ENCODE peak calls at places on chromosome 15, in nine cellular contexts. C is GM23338; Z is activated naive CD4-positive, alpha-beta T cell treated with anti-CD3 and anti-CD28 coated beads, Interleukin-2, amount 10 ng/mL, durations not matched to agents 7 days and 5 days; G is COLO829; P is SK-N-DZ; I is left cardiac atrium; A is stimulated activated CD8-positive, alpha-beta memory T cell treated with anti-CD3 and anti-CD28 coated beads, Interleukin-4, amount 100 ng/mL, for 24 hours; J is A549; T is colonic mucosa. N is an unnamed sample.

GRCh38 chr15:61697796-61698195 is 362.5 kb downstream of the VPS13C start:
- DNase-seq in T (no peak), Z (no peak), C (no peak), G (no peak), A (no peak), P (no peak), I (no peak), J (no peak), N (no peak)

GRCh38 chr15:58924326-58924725 is 9.2 kb downstream of the SLTM start:
- DNase-seq in I (no peak), Z (no peak), T (no peak), P (no peak), J (no peak), C (no peak), A (no peak), G (no peak), N (no peak)

GRCh38 chr15:57594479-57594878 is 2.8 kb downstream of the MYZAP start:
- DNase-seq in I (no peak), P (no peak), A (no peak), G (no peak), C (no peak), T (no peak), J (no peak), Z (no peak), N (no peak)

GRCh38 chr15:90223441-90224165 is 10.1 kb downstream of the CIB1 start:
- DNase-seq in P (no peak), T (no peak), I (no peak), C (no peak), A (no peak), G (no peak), Z (no peak), J (no peak), N (no peak)

GRCh38 chr15:70586241-70586640 is 177.1 kb downstream of the UACA start:
- DNase-seq in J (no peak), A (no peak), C (no peak), P (no peak), G (no peak), I (no peak), T (no peak), Z (no peak), N (no peak)

GRCh38 chr15:92770641-92771040 is 115.1 kb upstream of the FAM174B start:
- DNase-seq in P (peak; percentile 72), I (no peak), T (no peak), Z (no peak), A (no peak), C (no peak), G (no peak), J (no peak), N (no peak)

GRCh38 chr15:69593981-69594966 is 141.7 kb downstream of the RPLP1 start:
- DNase-seq in C (no peak), G (no peak), I (peak; percentile 58), T (peak; percentile 95), J (peak; percentile 89), A (no peak), P (no peak), Z (no peak), N (peak; percentile 63)

GRCh38 chr15:24054547-24055245 is 367.6 kb upstream of the NDN start:
- DNase-seq in Z (no peak), P (no peak), T (peak; percentile 58), A (no peak), C (peak; percentile 3), I (no peak), J (no peak), G (no peak), N (no peak)

GRCh38 chr15:99951471-99951870 is 218.2 kb upstream of the LYSMD4 start:
- DNase-seq in C (no peak), P (no peak), A (no peak), J (no peak), I (no peak), T (no peak), G (no peak), Z (no peak), N (no peak)

GRCh38 chr15:66939016-66939415 is 126.4 kb upstream of the SMAD3 start:
- DNase-seq in C (no peak), G (no peak), P (no peak), I (no peak), T (no peak), Z (no peak), J (no peak), A (no peak), N (no peak)

GRCh38 chr15:45648521-45649200 is 13.8 kb downstream of the SQOR start:
- DNase-seq in J (peak; percentile 24), T (no peak), G (no peak), C (no peak), I (no peak), A (no peak), Z (no peak), P (no peak), N (no peak)

GRCh38 chr15:25374143-25374542 is 64.7 kb downstream of the UBE3A start:
- DNase-seq in J (no peak), A (no peak), I (no peak), T (no peak), C (no peak), G (no peak), P (no peak), Z (no peak), N (no peak)

GRCh38 chr15:73125219-73125618 is 73.0 kb downstream of the NEO1 start:
- DNase-seq in P (no peak), G (no peak), A (no peak), J (no peak), C (peak; percentile 9), Z (no peak), I (no peak), T (no peak), N (no peak)

GRCh38 chr15:58081446-58081845 is 15.9 kb upstream of the ALDH1A2 start:
- DNase-seq in T (no peak), I (no peak), P (no peak), A (no peak), J (no peak), C (no peak), G (no peak), Z (no peak), N (no peak)

GRCh38 chr15:85499498-85499897 is 119.1 kb downstream of the AKAP13 start:
- DNase-seq in I (no peak), G (no peak), C (no peak), P (no peak), T (no peak), A (no peak), J (no peak), Z (no peak), N (no peak)